ENCODE peak calls at places on chromosomes 12 and 14, in nine cellular contexts. One of them, this sample, is unnamed.

GRCh38 chr14:57302883-57303282 is 34.1 kb downstream of the AP5M1 start:
- DNase-seq in heart right ventricle: no peak
- DNase-seq in stomach: no peak
- DNase-seq in neural progenitor cell: no peak
- DNase-seq in ovary: no peak
- DNase-seq in thyroid gland: no peak
- DNase-seq in CD8-positive, alpha-beta T cell: no peak
- DNase-seq in fibroblast of mammary gland: peak
- DNase-seq in cardiac fibroblast: peak
- DNase-seq in this sample: no peak

GRCh38 chr14:31950331-31950730 is 126.8 kb upstream of the ARHGAP5 start:
- DNase-seq in ovary: no peak
- DNase-seq in thyroid gland: no peak
- DNase-seq in CD8-positive, alpha-beta T cell: no peak
- DNase-seq in heart right ventricle: no peak
- DNase-seq in cardiac fibroblast: no peak
- DNase-seq in stomach: no peak
- DNase-seq in neural progenitor cell: no peak
- DNase-seq in fibroblast of mammary gland: no peak
- DNase-seq in this sample: no peak

GRCh38 chr12:88339254-88339949 is 197.3 kb downstream of the TMTC3 start:
- DNase-seq in ovary: no peak
- DNase-seq in heart right ventricle: no peak
- DNase-seq in fibroblast of mammary gland: peak
- DNase-seq in stomach: no peak
- DNase-seq in neural progenitor cell: no peak
- DNase-seq in thyroid gland: no peak
- DNase-seq in CD8-positive, alpha-beta T cell: no peak
- DNase-seq in cardiac fibroblast: peak
- DNase-seq in this sample: peak

GRCh38 chr12:130192667-130193345 is 30.5 kb downstream of the FZD10 start:
- DNase-seq in ovary: no peak
- DNase-seq in cardiac fibroblast: no peak
- DNase-seq in thyroid gland: no peak
- DNase-seq in fibroblast of mammary gland: no peak
- DNase-seq in heart right ventricle: no peak
- DNase-seq in CD8-positive, alpha-beta T cell: no peak
- DNase-seq in neural progenitor cell: peak
- DNase-seq in stomach: peak
- DNase-seq in this sample: no peak

GRCh38 chr14:50974118-50974517 is 29.8 kb upstream of the PYGL start:
- DNase-seq in heart right ventricle: no peak
- DNase-seq in neural progenitor cell: no peak
- DNase-seq in cardiac fibroblast: no peak
- DNase-seq in ovary: no peak
- DNase-seq in fibroblast of mammary gland: no peak
- DNase-seq in stomach: no peak
- DNase-seq in CD8-positive, alpha-beta T cell: no peak
- DNase-seq in thyroid gland: no peak
- DNase-seq in this sample: no peak

GRCh38 chr14:24958271-24958670 is 91.7 kb downstream of the STXBP6 start:
- DNase-seq in neural progenitor cell: no peak
- DNase-seq in heart right ventricle: no peak
- DNase-seq in ovary: no peak
- DNase-seq in stomach: no peak
- DNase-seq in CD8-positive, alpha-beta T cell: no peak
- DNase-seq in thyroid gland: no peak
- DNase-seq in fibroblast of mammary gland: no peak
- DNase-seq in cardiac fibroblast: no peak
- DNase-seq in this sample: peak

GRCh38 chr14:77102154-77102553 is 4.1 kb downstream of the CIPC start:
- DNase-seq in ovary: no peak
- DNase-seq in CD8-positive, alpha-beta T cell: no peak
- DNase-seq in stomach: no peak
- DNase-seq in cardiac fibroblast: no peak
- DNase-seq in neural progenitor cell: no peak
- DNase-seq in heart right ventricle: no peak
- DNase-seq in thyroid gland: no peak
- DNase-seq in fibroblast of mammary gland: no peak
- DNase-seq in this sample: no peak

GRCh38 chr12:73531752-73532151 is 1005.9 kb upstream of the ATXN7L3B start:
- DNase-seq in CD8-positive, alpha-beta T cell: no peak
- DNase-seq in cardiac fibroblast: no peak
- DNase-seq in ovary: no peak
- DNase-seq in stomach: no peak
- DNase-seq in neural progenitor cell: no peak
- DNase-seq in fibroblast of mammary gland: no peak
- DNase-seq in thyroid gland: no peak
- DNase-seq in heart right ventricle: no peak
- DNase-seq in this sample: no peak

GRCh38 chr12:49416892-49417291 is 49.6 kb downstream of the SPATS2 start:
- DNase-seq in fibroblast of mammary gland: no peak
- DNase-seq in neural progenitor cell: no peak
- DNase-seq in stomach: no peak
- DNase-seq in ovary: no peak
- DNase-seq in heart right ventricle: no peak
- DNase-seq in thyroid gland: no peak
- DNase-seq in cardiac fibroblast: no peak
- DNase-seq in CD8-positive, alpha-beta T cell: no peak
- DNase-seq in this sample: no peak

GRCh38 chr14:94143239-94143638 is 13.8 kb upstream of the IFI27L2 start:
- DNase-seq in heart right ventricle: no peak
- DNase-seq in thyroid gland: no peak
- DNase-seq in neural progenitor cell: peak
- DNase-seq in cardiac fibroblast: no peak
- DNase-seq in ovary: no peak
- DNase-seq in stomach: no peak
- DNase-seq in fibroblast of mammary gland: no peak
- DNase-seq in CD8-positive, alpha-beta T cell: no peak
- DNase-seq in this sample: no peak

GRCh38 chr14:66496188-66496807 is 10.1 kb downstream of the CCDC196 start:
- DNase-seq in thyroid gland: peak
- DNase-seq in CD8-positive, alpha-beta T cell: no peak
- DNase-seq in stomach: no peak
- DNase-seq in cardiac fibroblast: no peak
- DNase-seq in fibroblast of mammary gland: peak
- DNase-seq in ovary: no peak
- DNase-seq in neural progenitor cell: no peak
- DNase-seq in heart right ventricle: no peak
- DNase-seq in this sample: no peak

GRCh38 chr12:56838602-56839488 is 75.7 kb downstream of the HSD17B6 start:
- DNase-seq in neural progenitor cell: no peak
- DNase-seq in ovary: no peak
- DNase-seq in stomach: no peak
- DNase-seq in heart right ventricle: no peak
- DNase-seq in CD8-positive, alpha-beta T cell: no peak
- DNase-seq in thyroid gland: no peak
- DNase-seq in cardiac fibroblast: no peak
- DNase-seq in fibroblast of mammary gland: no peak
- DNase-seq in this sample: no peak

GRCh38 chr12:56836800-56837663 is 73.9 kb downstream of the HSD17B6 start:
- DNase-seq in CD8-positive, alpha-beta T cell: peak
- DNase-seq in fibroblast of mammary gland: peak
- DNase-seq in heart right ventricle: no peak
- DNase-seq in thyroid gland: no peak
- DNase-seq in stomach: no peak
- DNase-seq in neural progenitor cell: no peak
- DNase-seq in cardiac fibroblast: peak
- DNase-seq in ovary: no peak
- DNase-seq in this sample: peak

GRCh38 chr12:56840922-56841321 is 77.8 kb downstream of the HSD17B6 start:
- DNase-seq in fibroblast of mammary gland: peak
- DNase-seq in cardiac fibroblast: peak
- DNase-seq in heart right ventricle: no peak
- DNase-seq in stomach: no peak
- DNase-seq in thyroid gland: no peak
- DNase-seq in CD8-positive, alpha-beta T cell: no peak
- DNase-seq in ovary: peak
- DNase-seq in neural progenitor cell: no peak
- DNase-seq in this sample: peak

GRCh38 chr12:56836317-56836716 is 73.2 kb downstream of the HSD17B6 start:
- DNase-seq in stomach: no peak
- DNase-seq in ovary: peak
- DNase-seq in CD8-positive, alpha-beta T cell: no peak
- DNase-seq in cardiac fibroblast: peak
- DNase-seq in heart right ventricle: peak
- DNase-seq in fibroblast of mammary gland: peak
- DNase-seq in neural progenitor cell: no peak
- DNase-seq in thyroid gland: peak
- DNase-seq in this sample: peak

DNA sequence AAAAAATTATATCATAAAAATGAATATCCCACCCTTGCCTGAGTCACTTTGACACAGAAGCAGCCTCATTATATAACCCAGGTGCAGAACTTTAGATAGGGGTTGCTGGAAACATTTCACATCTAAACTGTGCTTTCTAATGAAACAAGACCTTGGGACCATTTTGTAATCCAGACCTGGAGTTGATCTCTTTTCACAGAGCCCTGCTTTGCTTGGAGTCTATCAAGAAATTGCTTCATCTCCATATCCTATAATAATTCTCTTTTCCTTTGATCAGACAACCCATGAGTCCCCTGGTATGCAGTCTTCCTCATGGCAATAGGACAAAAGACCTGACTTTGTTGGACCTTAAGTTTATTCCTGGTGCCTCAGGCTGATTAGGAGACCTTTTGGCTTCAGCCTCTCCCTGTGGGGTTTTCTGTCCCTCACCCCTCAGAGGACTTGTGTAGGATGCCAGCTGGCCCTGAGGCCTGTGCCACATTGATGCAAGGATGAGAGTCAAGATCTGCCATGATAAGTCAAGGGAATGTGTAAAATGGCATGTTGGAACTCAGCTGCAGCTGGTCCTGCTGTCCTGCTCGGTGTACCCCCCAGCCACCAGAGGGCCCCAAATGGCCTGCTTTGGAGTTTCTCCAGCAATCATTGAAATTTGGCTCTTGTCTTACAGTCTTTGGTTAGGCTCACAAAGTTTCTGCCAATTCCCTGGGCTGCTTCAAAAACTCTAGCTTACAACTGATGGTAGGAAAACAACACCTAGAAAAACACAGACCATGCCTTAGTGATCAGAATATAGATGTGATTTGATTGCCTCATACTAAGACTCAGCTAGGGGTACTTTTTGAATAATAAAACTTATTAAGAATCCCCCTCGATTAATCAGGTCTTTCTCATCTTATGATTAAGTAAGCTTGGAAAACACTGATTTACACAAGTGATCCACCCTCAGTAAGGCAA is 76.6 kb downstream of the HSD17B6 start:
- DNase-seq in ovary: peak
- DNase-seq in stomach: peak
- DNase-seq in fibroblast of mammary gland: peak
- DNase-seq in CD8-positive, alpha-beta T cell: no peak
- DNase-seq in heart right ventricle: peak
- DNase-seq in neural progenitor cell: peak
- DNase-seq in cardiac fibroblast: peak
- DNase-seq in thyroid gland: peak
- DNase-seq in this sample: peak
- TF ChIP-seq CTCF in ovary: no peak
- TF ChIP-seq CTCF in stomach: peak
- TF ChIP-seq CTCF in fibroblast of mammary gland: peak
- TF ChIP-seq CTCF in CD8-positive, alpha-beta T cell: no peak
- TF ChIP-seq CTCF in heart right ventricle: no peak
- TF ChIP-seq CTCF in neural progenitor cell: peak
- TF ChIP-seq CTCF in cardiac fibroblast: peak
- TF ChIP-seq CTCF in thyroid gland: no peak
- TF ChIP-seq CTCF in this sample: peak

DNA sequence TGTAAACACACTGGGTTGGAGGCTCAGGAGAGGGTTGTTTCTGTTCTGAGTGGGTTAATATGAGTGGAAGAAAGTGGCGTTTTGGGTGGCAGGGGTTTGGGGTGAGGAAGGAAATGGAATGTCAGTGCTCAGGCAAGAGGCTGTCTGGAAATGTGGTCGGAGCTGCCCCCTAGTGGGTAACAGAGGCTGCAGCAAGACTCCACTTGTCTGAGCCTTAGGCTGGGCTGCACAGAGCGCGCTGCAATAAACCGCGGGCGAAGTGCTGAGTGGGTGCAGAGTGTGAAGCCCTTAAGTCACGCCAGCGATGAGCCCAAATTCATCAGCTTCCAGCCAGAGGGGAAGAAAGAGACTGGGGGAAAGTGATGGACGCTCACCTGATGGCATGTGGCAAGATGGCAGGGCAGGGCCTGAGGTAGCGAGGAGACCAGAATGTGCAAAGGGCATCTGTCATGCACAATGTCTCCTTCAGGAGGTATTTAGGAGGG is 12.3 kb downstream of the VSX2 start:
- DNase-seq in fibroblast of mammary gland: peak
- DNase-seq in stomach: peak
- DNase-seq in CD8-positive, alpha-beta T cell: peak
- DNase-seq in thyroid gland: peak
- DNase-seq in ovary: peak
- DNase-seq in neural progenitor cell: peak
- DNase-seq in heart right ventricle: peak
- DNase-seq in cardiac fibroblast: peak
- DNase-seq in this sample: peak
- H3K4me3 ChIP-seq in fibroblast of mammary gland: peak
- H3K4me3 ChIP-seq in stomach: peak
- H3K4me3 ChIP-seq in CD8-positive, alpha-beta T cell: no peak
- H3K4me3 ChIP-seq in thyroid gland: peak
- H3K4me3 ChIP-seq in ovary: no peak
- H3K4me3 ChIP-seq in neural progenitor cell: no peak
- H3K4me3 ChIP-seq in heart right ventricle: peak
- H3K4me3 ChIP-seq in cardiac fibroblast: peak
- H3K4me3 ChIP-seq in this sample: peak

DNA sequence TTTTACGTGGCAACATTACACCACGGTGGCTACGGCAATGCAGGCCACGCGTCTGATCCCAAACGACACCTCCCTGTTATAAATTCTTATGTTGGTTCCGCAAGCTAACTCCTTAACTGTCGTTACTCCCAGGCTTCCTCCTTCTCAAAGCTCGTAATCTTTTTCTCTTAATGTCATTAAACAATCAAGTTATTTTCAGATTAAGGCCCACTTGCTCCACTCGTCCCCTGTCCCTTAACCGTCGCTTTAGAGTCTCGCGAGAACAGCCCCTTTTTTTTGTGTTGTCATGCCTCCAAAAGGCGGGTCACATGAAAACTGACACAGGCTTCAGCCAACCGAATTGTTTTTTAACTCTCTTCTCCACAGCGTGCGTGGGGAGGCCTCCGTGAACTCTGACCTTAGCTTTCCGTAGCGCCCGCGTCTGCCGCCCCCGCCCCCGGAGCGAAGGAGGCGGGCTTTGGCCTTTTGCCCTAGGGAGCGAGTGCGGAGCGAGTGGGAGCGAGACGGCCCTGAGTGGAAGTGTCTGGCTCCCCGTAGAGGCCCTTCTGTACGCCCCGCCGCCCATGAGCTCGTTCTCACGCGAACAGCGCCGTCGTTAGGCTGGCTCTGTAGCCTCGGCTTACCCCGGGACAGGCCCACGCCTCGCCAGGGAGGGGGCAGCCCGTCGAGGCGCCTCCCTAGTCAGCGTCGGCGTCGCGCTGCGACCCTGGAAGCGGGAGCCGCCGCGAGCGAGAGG is at the start of gene CAND1:
- DNase-seq in CD8-positive, alpha-beta T cell: peak
- DNase-seq in ovary: peak
- DNase-seq in fibroblast of mammary gland: peak
- DNase-seq in cardiac fibroblast: peak
- DNase-seq in thyroid gland: peak
- DNase-seq in neural progenitor cell: peak
- DNase-seq in heart right ventricle: peak
- DNase-seq in stomach: peak
- DNase-seq in this sample: peak
- TF ChIP-seq CTCF in CD8-positive, alpha-beta T cell: no peak
- TF ChIP-seq CTCF in ovary: peak
- TF ChIP-seq CTCF in fibroblast of mammary gland: no peak
- TF ChIP-seq CTCF in cardiac fibroblast: no peak
- TF ChIP-seq CTCF in thyroid gland: no peak
- TF ChIP-seq CTCF in neural progenitor cell: peak
- TF ChIP-seq CTCF in heart right ventricle: no peak
- TF ChIP-seq CTCF in stomach: peak
- TF ChIP-seq CTCF in this sample: no peak

GRCh38 chr14:99673328-99674063 is 10.6 kb upstream of the CYP46A1 start:
- DNase-seq in ovary: no peak
- DNase-seq in fibroblast of mammary gland: no peak
- DNase-seq in cardiac fibroblast: no peak
- DNase-seq in thyroid gland: no peak
- DNase-seq in stomach: no peak
- DNase-seq in CD8-positive, alpha-beta T cell: no peak
- DNase-seq in heart right ventricle: no peak
- DNase-seq in neural progenitor cell: no peak
- DNase-seq in this sample: no peak
- H3K4me3 ChIP-seq in ovary: no peak
- H3K4me3 ChIP-seq in fibroblast of mammary gland: no peak
- H3K4me3 ChIP-seq in cardiac fibroblast: no peak
- H3K4me3 ChIP-seq in thyroid gland: no peak
- H3K4me3 ChIP-seq in stomach: no peak
- H3K4me3 ChIP-seq in CD8-positive, alpha-beta T cell: no peak
- H3K4me3 ChIP-seq in heart right ventricle: no peak
- H3K4me3 ChIP-seq in neural progenitor cell: no peak
- H3K4me3 ChIP-seq in this sample: no peak

This sample was measured in AG10803.